ENCODE peak calls at places on chromosomes 5 and 9, in four cellular contexts. A is H7, U is left lung, B is fibroblast of lung. J is an unnamed sample.

GRCh38 chr9:137233143-137233980 is 2.7 kb downstream of the SLC34A3 start:
- DNase-seq in A (no peak), U (no peak), B (no peak), J (no peak)

GRCh38 chr5:129988453-129988852 is 84.2 kb downstream of the CHSY3 start:
- DNase-seq in A (no peak), U (no peak), B (no peak), J (no peak)

GRCh38 chr5:151571270-151572173 is 19.6 kb downstream of the FAT2 start:
- DNase-seq in A (no peak), U (no peak), B (no peak), J (no peak)

GRCh38 chr5:1670342-1670741 is 129.3 kb downstream of the MRPL36 start:
- DNase-seq in A (no peak), U (no peak), B (peak; percentile 32), J (no peak)

GRCh38 chr9:27151693-27152397 is 42.8 kb downstream of the TEK start:
- DNase-seq in A (no peak), U (no peak), B (peak; percentile 81), J (no peak)

GRCh38 chr5:37991267-37991902 is 151.5 kb upstream of the GDNF start:
- DNase-seq in A (no peak), U (no peak), B (no peak), J (no peak)

GRCh38 chr9:32741706-32742105 is 41.6 kb upstream of the TMEM215 start:
- DNase-seq in A (no peak), U (no peak), B (peak; percentile 55), J (no peak)

GRCh38 chr5:132215329-132215728 is 12.3 kb downstream of the P4HA2 start:
- DNase-seq in A (no peak), U (peak; percentile 89), B (peak; percentile 98), J (peak; percentile 97)

GRCh38 chr5:180644129-180644824 is 5.1 kb downstream of the FLT4 start:
- DNase-seq in A (peak; percentile 35), U (peak; percentile 49), B (no peak), J (no peak)

GRCh38 chr5:122120957-122121356 is 8.4 kb upstream of the ZNF474 start:
- DNase-seq in A (no peak), U (no peak), B (peak; percentile 48), J (no peak)

GRCh38 chr5:93583525-93583798 is 440 bp downstream of the NR2F1 start:
- DNase-seq in A (no peak), U (no peak), B (no peak), J (no peak)

GRCh38 chr9:124282442-124283231 is 24.9 kb downstream of the NEK6 start:
- DNase-seq in A (no peak), U (no peak), B (peak; percentile 89), J (peak; percentile 91)

GRCh38 chr5:135243194-135244191 is 155.5 kb downstream of the MACROH2A1 start:
- DNase-seq in A (no peak), U (no peak), B (no peak), J (no peak)

GRCh38 chr5:96930589-96930988 is 5.3 kb upstream of the LNPEP start:
- DNase-seq in A (no peak), U (no peak), B (no peak), J (no peak)

GRCh38 chr5:143338658-143339366 is 64.7 kb downstream of the NR3C1 start:
- DNase-seq in A (no peak), U (no peak), B (peak; percentile 41), J (no peak)

GRCh38 chr5:89090021-89090420 is 207.0 kb upstream of the MEF2C start:
- DNase-seq in A (no peak), U (no peak), B (no peak), J (no peak)

GRCh38 chr5:148653840-148654781 is at the start of gene HTR4:
- DNase-seq in A (peak; percentile 67), U (peak; percentile 68), B (no peak), J (no peak)

GRCh38 chr9:90805006-90805993 is 3.7 kb downstream of the SYK start:
- DNase-seq in A (no peak), U (no peak), B (no peak), J (no peak)

GRCh38 chr9:135924628-135925338 is 17.4 kb upstream of the CAMSAP1 start:
- DNase-seq in A (peak; percentile 82), U (peak; percentile 35), B (no peak), J (peak; percentile 56)

GRCh38 chr5:97094579-97095317 is 47.7 kb downstream of the LIX1 start:
- DNase-seq in A (no peak), U (no peak), B (no peak), J (no peak)

DNA sequence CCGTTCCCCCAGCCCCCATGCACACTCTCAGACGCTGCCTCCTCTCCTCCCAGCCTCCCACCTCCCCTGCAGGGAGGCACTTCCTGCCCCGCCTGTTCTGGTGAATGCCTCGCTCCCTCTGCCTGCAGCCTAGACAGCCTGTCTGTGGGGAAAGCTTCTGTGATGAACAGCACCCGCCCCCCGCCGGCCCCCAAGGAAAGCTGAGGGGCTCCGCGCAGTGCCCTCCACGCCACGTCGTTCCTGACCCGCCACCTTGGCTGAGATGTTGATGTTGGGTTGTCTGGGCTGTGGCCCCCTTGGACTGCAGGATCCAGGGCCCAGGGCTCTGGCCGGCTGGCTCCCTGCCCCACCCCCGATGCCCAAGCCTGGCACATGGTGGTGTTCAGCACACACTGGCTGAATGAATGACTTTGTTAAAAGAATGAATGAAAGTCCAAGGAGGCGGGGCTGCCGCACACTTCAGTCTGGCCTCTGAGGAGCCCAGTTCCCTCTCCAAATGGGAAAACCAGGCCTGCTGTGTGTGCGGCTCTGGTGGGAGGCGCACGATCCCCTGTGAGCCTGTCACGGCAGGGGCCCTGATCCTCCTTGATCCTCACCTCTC is 2.1 kb upstream of the MYMK start:
- DNase-seq in A (peak; percentile 71), U (peak; percentile 61), B (no peak), J (no peak)
- H3K4me3 ChIP-seq in A (no peak overlapping the region), U (no peak overlapping the region), B (no peak overlapping the region), J (no peak overlapping the region)

GRCh38 chr5:168097852-168098251 is 193.6 kb upstream of the WWC1 start:
- DNase-seq in A (no peak), U (no peak), B (no peak), J (no peak)
- H3K36me3 ChIP-seq in A (no peaks in the 10 kb centered on the region), U (no peaks in the 10 kb centered on the region), B (no peaks in the 10 kb centered on the region), J (no peaks in the 10 kb centered on the region)

GRCh38 chr5:119418782-119419101 is 33.6 kb upstream of the HSD17B4 start:
- DNase-seq in A (no peak), U (no peak), B (no peak), J (no peak)
- H3K4me3 ChIP-seq in A (no peak overlapping the region), U (no peak overlapping the region), B (no peak overlapping the region), J (no peak overlapping the region)

GRCh38 chr9:75130621-75131020 is 42.3 kb downstream of the OSTF1 start:
- DNase-seq in A (no peak), U (no peak), B (peak; percentile 45), J (no peak)

GRCh38 chr9:75133396-75133795 is 45.1 kb downstream of the OSTF1 start:
- DNase-seq in A (no peak), U (no peak), B (no peak), J (no peak)

GRCh38 chr9:75132244-75132643 is 43.9 kb downstream of the OSTF1 start:
- DNase-seq in A (no peak), U (no peak), B (no peak), J (no peak)

GRCh38 chr9:75131700-75132099 is 43.4 kb downstream of the OSTF1 start:
- DNase-seq in A (no peak), U (no peak), B (no peak), J (no peak)

GRCh38 chr9:75134495-75134894 is 46.2 kb downstream of the OSTF1 start:
- DNase-seq in A (no peak), U (no peak), B (no peak), J (no peak)
- H3K36me3 ChIP-seq in A (no peaks in the 10 kb centered on the region), U (peaks cover 90% of the 10 kb centered on the region), B (no peaks in the 10 kb centered on the region), J (peaks cover 12% of the 10 kb centered on the region)

J was measured in aorta.